ENCODE peak calls at places on chromosomes 3 and 15, in seven cellular contexts. One of them, this sample, is unnamed.

GRCh38 chr3:57864853-57865252 is 108.7 kb downstream of the SLMAP start:
- DNase-seq in stimulated activated CD4-positive, alpha-beta T cell treated with anti-CD3 and anti-CD28 coated beads, Interleukin-4, amount 100 ng/mL, for 4 hours: no peak
- DNase-seq in omental fat pad: no peak
- DNase-seq in mucosa of gallbladder: no peak
- DNase-seq in left colon: no peak
- DNase-seq in left cardiac atrium: no peak
- DNase-seq in activated effector memory CD4-positive, alpha-beta T cell treated with Interleukin-2 at 50 U/mL for 16 hours: no peak
- DNase-seq in this sample: no peak

GRCh38 chr3:51024765-51025681 is 350.3 kb downstream of the DOCK3 start:
- DNase-seq in stimulated activated CD4-positive, alpha-beta T cell treated with anti-CD3 and anti-CD28 coated beads, Interleukin-4, amount 100 ng/mL, for 4 hours: peak
- DNase-seq in omental fat pad: no peak
- DNase-seq in mucosa of gallbladder: peak
- DNase-seq in left colon: peak
- DNase-seq in left cardiac atrium: peak
- DNase-seq in activated effector memory CD4-positive, alpha-beta T cell treated with Interleukin-2 at 50 U/mL for 16 hours: peak
- DNase-seq in this sample: no peak

GRCh38 chr3:57048052-57048671 is 12.3 kb upstream of the SPATA12 start:
- DNase-seq in stimulated activated CD4-positive, alpha-beta T cell treated with anti-CD3 and anti-CD28 coated beads, Interleukin-4, amount 100 ng/mL, for 4 hours: no peak
- DNase-seq in omental fat pad: no peak
- DNase-seq in mucosa of gallbladder: peak
- DNase-seq in left colon: peak
- DNase-seq in left cardiac atrium: no peak
- DNase-seq in activated effector memory CD4-positive, alpha-beta T cell treated with Interleukin-2 at 50 U/mL for 16 hours: no peak
- DNase-seq in this sample: peak

GRCh38 chr15:42447599-42447998 is 43.3 kb downstream of the ZNF106 start:
- DNase-seq in stimulated activated CD4-positive, alpha-beta T cell treated with anti-CD3 and anti-CD28 coated beads, Interleukin-4, amount 100 ng/mL, for 4 hours: no peak
- DNase-seq in omental fat pad: no peak
- DNase-seq in mucosa of gallbladder: no peak
- DNase-seq in left colon: no peak
- DNase-seq in left cardiac atrium: no peak
- DNase-seq in activated effector memory CD4-positive, alpha-beta T cell treated with Interleukin-2 at 50 U/mL for 16 hours: no peak
- DNase-seq in this sample: no peak

GRCh38 chr15:25787855-25788521 is 75.1 kb downstream of the ATP10A start:
- DNase-seq in stimulated activated CD4-positive, alpha-beta T cell treated with anti-CD3 and anti-CD28 coated beads, Interleukin-4, amount 100 ng/mL, for 4 hours: no peak
- DNase-seq in omental fat pad: no peak
- DNase-seq in mucosa of gallbladder: peak
- DNase-seq in left colon: peak
- DNase-seq in left cardiac atrium: no peak
- DNase-seq in activated effector memory CD4-positive, alpha-beta T cell treated with Interleukin-2 at 50 U/mL for 16 hours: no peak
- DNase-seq in this sample: peak

GRCh38 chr15:57758556-57758955 is 52.0 kb downstream of the POLR2M start:
- DNase-seq in stimulated activated CD4-positive, alpha-beta T cell treated with anti-CD3 and anti-CD28 coated beads, Interleukin-4, amount 100 ng/mL, for 4 hours: no peak
- DNase-seq in omental fat pad: no peak
- DNase-seq in mucosa of gallbladder: no peak
- DNase-seq in left colon: no peak
- DNase-seq in left cardiac atrium: no peak
- DNase-seq in activated effector memory CD4-positive, alpha-beta T cell treated with Interleukin-2 at 50 U/mL for 16 hours: no peak
- DNase-seq in this sample: no peak

GRCh38 chr3:29409409-29409808 is 128.5 kb downstream of the RBMS3 start:
- DNase-seq in stimulated activated CD4-positive, alpha-beta T cell treated with anti-CD3 and anti-CD28 coated beads, Interleukin-4, amount 100 ng/mL, for 4 hours: no peak
- DNase-seq in omental fat pad: no peak
- DNase-seq in mucosa of gallbladder: no peak
- DNase-seq in left colon: no peak
- DNase-seq in left cardiac atrium: no peak
- DNase-seq in activated effector memory CD4-positive, alpha-beta T cell treated with Interleukin-2 at 50 U/mL for 16 hours: no peak
- DNase-seq in this sample: no peak

GRCh38 chr3:53156368-53156834 is 4.6 kb upstream of the PRKCD start:
- DNase-seq in stimulated activated CD4-positive, alpha-beta T cell treated with anti-CD3 and anti-CD28 coated beads, Interleukin-4, amount 100 ng/mL, for 4 hours: no peak
- DNase-seq in omental fat pad: no peak
- DNase-seq in mucosa of gallbladder: no peak
- DNase-seq in left colon: peak
- DNase-seq in left cardiac atrium: no peak
- DNase-seq in activated effector memory CD4-positive, alpha-beta T cell treated with Interleukin-2 at 50 U/mL for 16 hours: no peak
- DNase-seq in this sample: no peak

GRCh38 chr3:185351371-185351770 is 11.6 kb upstream of the MAP3K13 start:
- DNase-seq in stimulated activated CD4-positive, alpha-beta T cell treated with anti-CD3 and anti-CD28 coated beads, Interleukin-4, amount 100 ng/mL, for 4 hours: no peak
- DNase-seq in omental fat pad: no peak
- DNase-seq in mucosa of gallbladder: no peak
- DNase-seq in left colon: no peak
- DNase-seq in left cardiac atrium: no peak
- DNase-seq in activated effector memory CD4-positive, alpha-beta T cell treated with Interleukin-2 at 50 U/mL for 16 hours: no peak
- DNase-seq in this sample: no peak

GRCh38 chr3:104392327-104392726 is 974.4 kb upstream of the ALCAM start:
- DNase-seq in stimulated activated CD4-positive, alpha-beta T cell treated with anti-CD3 and anti-CD28 coated beads, Interleukin-4, amount 100 ng/mL, for 4 hours: no peak
- DNase-seq in omental fat pad: no peak
- DNase-seq in mucosa of gallbladder: no peak
- DNase-seq in left colon: no peak
- DNase-seq in left cardiac atrium: no peak
- DNase-seq in activated effector memory CD4-positive, alpha-beta T cell treated with Interleukin-2 at 50 U/mL for 16 hours: no peak
- DNase-seq in this sample: no peak

GRCh38 chr3:106510206-106510605 is 641.4 kb upstream of the CBLB start:
- DNase-seq in stimulated activated CD4-positive, alpha-beta T cell treated with anti-CD3 and anti-CD28 coated beads, Interleukin-4, amount 100 ng/mL, for 4 hours: no peak
- DNase-seq in omental fat pad: no peak
- DNase-seq in mucosa of gallbladder: no peak
- DNase-seq in left colon: no peak
- DNase-seq in left cardiac atrium: no peak
- DNase-seq in activated effector memory CD4-positive, alpha-beta T cell treated with Interleukin-2 at 50 U/mL for 16 hours: no peak
- DNase-seq in this sample: peak

This sample was measured in tibial artery.